ENCODE peak calls at places on chromosomes 11 and 22, in ten cellular contexts. V is mesendoderm; I is naive thymus-derived CD8-positive, alpha-beta T cell; C is ACHN; Y is activated CD4-positive, alpha-beta T cell treated with anti-CD3 and anti-CD28 coated beads, Interleukin-2, amount 10 ng/mL, durations not matched to agents 7 days and 5 days; S is NCI-H2081; D is DMS153; P is GM23338; L is fibroblast of lung; J is left ventricle myocardium superior. E is an unnamed sample.

GRCh38 chr11:23976369-23976768 is 520.5 kb upstream of the LUZP2 start:
- DNase-seq in V (no peak), I (no peak), C (no peak), Y (no peak), S (no peak), D (no peak), P (no peak), L (no peak), J (no peak), E (no peak)

GRCh38 chr11:117638913-117639543 is 158.0 kb downstream of the DSCAML1 start:
- DNase-seq in V (no peak), I (no peak), C (no peak), Y (no peak), S (no peak), D (peak; percentile 59), P (no peak), L (no peak), J (no peak), E (no peak)

GRCh38 chr22:27730649-27731433 is 70.7 kb downstream of the MN1 start:
- DNase-seq in V (peak; percentile 83), I (no peak), C (no peak), Y (no peak), S (no peak), D (no peak), P (peak; percentile 76), L (no peak), J (no peak), E (no peak)

GRCh38 chr11:17734986-17735822 is 623 bp downstream of the KCNC1 start:
- DNase-seq in V (peak; percentile 82), I (peak; percentile 18), C (peak; percentile 75), Y (peak; percentile 51), S (no peak), D (no peak), P (peak; percentile 87), L (peak; percentile 61), J (peak; percentile 84), E (peak; percentile 62)

GRCh38 chr11:123535401-123535800 is 105.3 kb downstream of the GRAMD1B start:
- DNase-seq in V (no peak), I (no peak), C (no peak), Y (no peak), S (no peak), D (no peak), P (no peak), L (no peak), J (no peak), E (no peak)

GRCh38 chr22:24583972-24584790 is 8.7 kb downstream of the LRRC75B start:
- DNase-seq in V (no peak), I (no peak), C (no peak), Y (no peak), S (no peak), D (no peak), P (peak; percentile 28), L (no peak), J (no peak), E (no peak)

GRCh38 chr11:73538381-73538872 is 59.5 kb downstream of the FAM168A start:
- DNase-seq in V (peak; percentile 53), I (peak; percentile 42), C (no peak), Y (peak; percentile 49), S (no peak), D (peak; percentile 3), P (peak; percentile 70), L (no peak), J (no peak), E (no peak)

GRCh38 chr11:76524919-76525318 is 80.1 kb downstream of the EMSY start:
- DNase-seq in V (no peak), I (no peak), C (no peak), Y (no peak), S (peak; percentile 37), D (peak; percentile 51), P (no peak), L (peak; percentile 84), J (no peak), E (peak; percentile 80)

GRCh38 chr11:123357990-123358827 is 71.9 kb upstream of the GRAMD1B start:
- DNase-seq in V (peak; percentile 57), I (no peak), C (no peak), Y (peak; percentile 57), S (peak; percentile 52), D (peak; percentile 38), P (peak; percentile 64), L (peak; percentile 0), J (peak; percentile 52), E (peak; percentile 82)

GRCh38 chr22:26890870-26891269 is 233.5 kb downstream of the MIAT start:
- DNase-seq in V (peak; percentile 34), I (no peak), C (peak; percentile 29), Y (no peak), S (peak; percentile 24), D (no peak), P (peak; percentile 29), L (no peak), J (no peak), E (peak; percentile 32)

GRCh38 chr11:68328374-68329091 is 16.1 kb downstream of the LRP5 start:
- DNase-seq in V (peak; percentile 71), I (peak; percentile 41), C (no peak), Y (peak; percentile 37), S (no peak), D (no peak), P (peak; percentile 75), L (no peak), J (peak; percentile 69), E (peak; percentile 48)

GRCh38 chr11:128862913-128863660 is 4.0 kb downstream of the KCNJ1 start:
- DNase-seq in V (no peak), I (no peak), C (peak; percentile 4), Y (no peak), S (no peak), D (no peak), P (no peak), L (peak; percentile 48), J (no peak), E (no peak)

GRCh38 chr22:42078469-42079318 is 806 bp upstream of the SMDT1 start:
- DNase-seq in V (no peak), I (no peak), C (no peak), Y (no peak), S (no peak), D (no peak), P (peak; percentile 29), L (peak; percentile 42), J (no peak), E (peak; percentile 34)

GRCh38 chr11:124586247-124586860 is 16.6 kb downstream of the OR8A1 start:
- DNase-seq in V (peak; percentile 66), I (peak; percentile 26), C (peak; percentile 55), Y (peak; percentile 56), S (peak; percentile 56), D (peak; percentile 22), P (peak; percentile 76), L (peak; percentile 72), J (peak; percentile 76), E (peak; percentile 58)

GRCh38 chr11:122091850-122092249 is 24.2 kb downstream of the BLID start:
- DNase-seq in V (no peak), I (no peak), C (no peak), Y (no peak), S (no peak), D (no peak), P (no peak), L (no peak), J (no peak), E (no peak)

GRCh38 chr11:108733479-108734116 is 68.7 kb downstream of the DDX10 start:
- DNase-seq in V (peak; percentile 31), I (no peak), C (no peak), Y (peak; percentile 9), S (no peak), D (no peak), P (peak; percentile 11), L (peak; percentile 55), J (no peak), E (no peak)

GRCh38 chr11:65849366-65849765 is 8.6 kb downstream of the CFL1 start:
- DNase-seq in V (peak; percentile 23), I (no peak), C (no peak), Y (no peak), S (no peak), D (no peak), P (peak; percentile 40), L (no peak), J (no peak), E (no peak)

GRCh38 chr11:126334665-126335462 is 20.6 kb upstream of the ST3GAL4 start:
- DNase-seq in V (no peak), I (no peak), C (no peak), Y (no peak), S (no peak), D (no peak), P (no peak), L (no peak), J (no peak), E (no peak)

GRCh38 chr11:94835571-94835970 is 67.4 kb downstream of the AMOTL1 start:
- DNase-seq in V (no peak), I (no peak), C (no peak), Y (no peak), S (no peak), D (no peak), P (no peak), L (peak; percentile 79), J (no peak), E (no peak)

GRCh38 chr11:64264371-64264852 is 13.1 kb downstream of the PLCB3 start:
- DNase-seq in V (no peak), I (no peak), C (no peak), Y (no peak), S (peak; percentile 17), D (no peak), P (no peak), L (no peak), J (no peak), E (no peak)

GRCh38 chr11:118649941-118650340 is 29.5 kb downstream of the TREH start:
- DNase-seq in V (no peak), I (no peak), C (no peak), Y (no peak), S (no peak), D (no peak), P (no peak), L (no peak), J (no peak), E (no peak)

GRCh38 chr22:22655452-22656108 is 11.2 kb downstream of the GGTLC2 start:
- DNase-seq in V (no peak), I (no peak), C (no peak), Y (no peak), S (no peak), D (no peak), P (no peak), L (peak; percentile 26), J (no peak), E (no peak)

GRCh38 chr11:59261150-59261549 is 48.4 kb upstream of the MPEG1 start:
- DNase-seq in V (peak; percentile 8), I (no peak), C (no peak), Y (no peak), S (no peak), D (peak; percentile 96), P (no peak), L (no peak), J (no peak), E (peak; percentile 15)

GRCh38 chr22:49961601-49962011 is 1.0 kb downstream of the PIM3 start:
- DNase-seq in V (no peak), I (no peak), C (no peak), Y (no peak), S (no peak), D (no peak), P (peak; percentile 51), L (no peak), J (no peak), E (no peak)